ENCODE peak calls at places on chromosomes 7 and 10, in ten cellular contexts. E is smooth muscle cell of the brain vasculature; G is NCI-H1436; S is activated naive CD8-positive, alpha-beta T cell treated with anti-CD3 and anti-CD28 coated beads for 36 hours; K is right cardiac atrium; N is nucleus accumbens; Z is activated T-cell treated with anti-CD3 and anti-CD28 coated beads for 48 hours; A is iris pigment epithelial cell; I is HT-29; U is BJ. Q is an unnamed sample.

GRCh38 chr7:107394301-107394700 is 75.6 kb upstream of the GPR22 start:
- DNase-seq in E (no peak), G (no peak), S (no peak), K (no peak), N (no peak), Z (no peak), A (peak), I (no peak), U (peak), Q (no peak)

GRCh38 chr10:7475046-7475860 is 64.4 kb upstream of the SFMBT2 start:
- DNase-seq in E (no peak), G (no peak), S (no peak), K (peak), N (no peak), Z (no peak), A (no peak), I (no peak), U (no peak), Q (no peak)

GRCh38 chr7:30865821-30866220 is 45.8 kb upstream of the AQP1 start:
- DNase-seq in E (no peak), G (no peak), S (no peak), K (no peak), N (no peak), Z (no peak), A (no peak), I (no peak), U (no peak), Q (no peak)

GRCh38 chr10:3858051-3858845 is 73.2 kb upstream of the KLF6 start:
- DNase-seq in E (no peak), G (no peak), S (no peak), K (no peak), N (no peak), Z (no peak), A (peak), I (no peak), U (no peak), Q (no peak)

GRCh38 chr10:121540773-121541395 is 57.4 kb downstream of the FGFR2 start:
- DNase-seq in E (no peak), G (no peak), S (no peak), K (no peak), N (no peak), Z (no peak), A (no peak), I (no peak), U (no peak), Q (no peak)

GRCh38 chr7:16891338-16891737 is 9.6 kb upstream of the AGR3 start:
- DNase-seq in E (peak), G (peak), S (no peak), K (no peak), N (no peak), Z (no peak), A (peak), I (peak), U (no peak), Q (peak)

GRCh38 chr10:132482090-132482489 is 55.5 kb upstream of the INPP5A start:
- DNase-seq in E (peak), G (no peak), S (no peak), K (no peak), N (no peak), Z (no peak), A (peak), I (no peak), U (peak), Q (no peak)

GRCh38 chr10:86155034-86155656 is 211.4 kb downstream of the GRID1 start:
- DNase-seq in E (no peak), G (no peak), S (no peak), K (no peak), N (no peak), Z (no peak), A (no peak), I (no peak), U (no peak), Q (no peak)

GRCh38 chr7:101114492-101114891 is 12.4 kb upstream of the SERPINE1 start:
- DNase-seq in E (no peak), G (no peak), S (no peak), K (no peak), N (no peak), Z (no peak), A (peak), I (no peak), U (no peak), Q (no peak)

GRCh38 chr10:85490431-85490830 is 876.2 kb downstream of the GRID1 start:
- DNase-seq in E (no peak), G (no peak), S (no peak), K (no peak), N (no peak), Z (no peak), A (no peak), I (no peak), U (no peak), Q (no peak)

GRCh38 chr7:4878336-4879335 is 4.9 kb downstream of the RADIL start:
- DNase-seq in E (no peak), G (no peak), S (no peak), K (no peak), N (no peak), Z (no peak), A (no peak), I (no peak), U (peak), Q (no peak)

GRCh38 chr7:124992881-124993562 is 63.4 kb upstream of the POT1 start:
- DNase-seq in E (no peak), G (no peak), S (no peak), K (no peak), N (no peak), Z (no peak), A (peak), I (peak), U (peak), Q (peak)

GRCh38 chr7:105199372-105199771 is 185.4 kb downstream of the KMT2E start:
- DNase-seq in E (no peak), G (no peak), S (no peak), K (no peak), N (no peak), Z (no peak), A (no peak), I (no peak), U (no peak), Q (no peak)

GRCh38 chr10:6279540-6280267 is 77.0 kb downstream of the PFKFB3 start:
- DNase-seq in E (no peak), G (no peak), S (no peak), K (no peak), N (no peak), Z (no peak), A (peak), I (peak), U (peak), Q (no peak)

GRCh38 chr10:130763071-130763470 is 548.5 kb downstream of the TCERG1L start:
- DNase-seq in E (no peak), G (no peak), S (no peak), K (no peak), N (no peak), Z (no peak), A (no peak), I (no peak), U (no peak), Q (no peak)

GRCh38 chr10:26534384-26534783 is 96.2 kb downstream of the APBB1IP start:
- DNase-seq in E (no peak), G (no peak), S (no peak), K (no peak), N (no peak), Z (no peak), A (no peak), I (peak), U (no peak), Q (no peak)

GRCh38 chr7:150663802-150664494 is 21.6 kb upstream of the GIMAP2 start:
- DNase-seq in E (no peak), G (no peak), S (peak), K (no peak), N (no peak), Z (no peak), A (no peak), I (no peak), U (no peak), Q (no peak)

GRCh38 chr7:100429637-100430449 is at the start of gene MEPCE:
- DNase-seq in E (peak), G (peak), S (peak), K (peak), N (peak), Z (peak), A (peak), I (peak), U (peak), Q (peak)

Q was measured in Panc1.